ENCODE peak calls at places on chromosomes 4 and X, in seven cellular contexts. A is nephron progenitor cell; Q is effector memory CD4-positive, alpha-beta T cell; S is NCI-H2029; G is OCI-LY7; N is epithelial cell of proximal tubule; P is left cardiac atrium. Z is an unnamed sample.

GRCh38 chrX:149916745-149917392 is 12.5 kb upstream of the HSFX4 start:
- DNase-seq in A (no peak), Q (no peak), S (no peak), G (peak; percentile 16), N (no peak), P (no peak), Z (no peak)

GRCh38 chr4:132572210-132572609 is 576.9 kb upstream of the PCDH10 start:
- DNase-seq in A (no peak), Q (no peak), S (no peak), G (no peak), N (no peak), P (peak; percentile 17), Z (no peak)

GRCh38 chr4:180665994-180666818 is 1577.0 kb upstream of the TENM3 start:
- DNase-seq in A (peak; percentile 59), Q (no peak), S (peak; percentile 43), G (peak; percentile 72), N (peak; percentile 26), P (no peak), Z (peak; percentile 17)

GRCh38 chr4:153112071-153112460 is 92.2 kb upstream of the TRIM2 start:
- DNase-seq in A (no peak), Q (no peak), S (no peak), G (peak; percentile 40), N (no peak), P (no peak), Z (no peak)

GRCh38 chr4:34953145-34953799 is 1291.0 kb downstream of the ARAP2 start:
- DNase-seq in A (no peak), Q (no peak), S (no peak), G (no peak), N (no peak), P (no peak), Z (no peak)

GRCh38 chr4:105586638-105587328 is 34.4 kb downstream of the ARHGEF38 start:
- DNase-seq in A (no peak), Q (no peak), S (no peak), G (no peak), N (no peak), P (no peak), Z (no peak)

GRCh38 chr4:141158219-141158618 is 24.9 kb upstream of the RNF150 start:
- DNase-seq in A (no peak), Q (no peak), S (peak; percentile 20), G (peak; percentile 38), N (no peak), P (no peak), Z (no peak)

GRCh38 chr4:28518781-28519180 is 1658.1 kb downstream of the STIM2 start:
- DNase-seq in A (no peak), Q (no peak), S (no peak), G (no peak), N (no peak), P (no peak), Z (peak; percentile 48)

GRCh38 chrX:153397256-153397960 is 3.7 kb downstream of the PNMA6E start:
- DNase-seq in A (no peak), Q (no peak), S (peak; percentile 82), G (no peak), N (no peak), P (no peak), Z (no peak)

GRCh38 chrX:85501349-85501748 is 121.9 kb upstream of the POF1B start:
- DNase-seq in A (no peak), Q (no peak), S (no peak), G (no peak), N (no peak), P (no peak), Z (no peak)

GRCh38 chr4:24372915-24373314 is 211.4 kb downstream of the DHX15 start:
- DNase-seq in A (no peak), Q (no peak), S (no peak), G (no peak), N (no peak), P (no peak), Z (no peak)

GRCh38 chrX:19839770-19840254 is 47.6 kb downstream of the SH3KBP1 start:
- DNase-seq in A (no peak), Q (no peak), S (peak; percentile 38), G (peak; percentile 74), N (no peak), P (no peak), Z (peak; percentile 34)

GRCh38 chrX:10833299-10834169 is 213.1 kb upstream of the MID1 start:
- DNase-seq in A (peak; percentile 32), Q (no peak), S (peak; percentile 10), G (no peak), N (no peak), P (peak; percentile 23), Z (peak; percentile 41)

GRCh38 chrX:12895856-12896255 is 10.6 kb upstream of the TLR8 start:
- DNase-seq in A (no peak), Q (no peak), S (no peak), G (no peak), N (no peak), P (no peak), Z (no peak)

GRCh38 chr4:159248383-159249178 is 145.7 kb downstream of the RAPGEF2 start:
- DNase-seq in A (no peak), Q (no peak), S (peak; percentile 8), G (no peak), N (no peak), P (no peak), Z (no peak)

GRCh38 chr4:63580796-63581475 is 828.3 kb downstream of the TECRL start:
- DNase-seq in A (no peak), Q (no peak), S (no peak), G (no peak), N (no peak), P (no peak), Z (no peak)

Z was measured in foreskin keratinocyte.